ENCODE peak calls at places on chromosomes 7 and 10, in six cellular contexts. X, V, T, O, F and P are unnamed samples.
A peak's percentile ranks its signal among the peaks of the same experiment; 100 is the strongest.

GRCh38 chr7:157022681-157023588 is 12.5 kb upstream of the MNX1 start:
- DNase-seq in X (no peak), V (no peak), T (no peak), O (no peak), F (peak; percentile 37), P (no peak)

GRCh38 chr10:26430641-26431163 is 7.4 kb upstream of the APBB1IP start:
- DNase-seq in X (no peak), V (no peak), T (no peak), O (no peak), F (no peak), P (no peak)

GRCh38 chr10:90286406-90286805 is 571.4 kb downstream of the HTR7 start:
- DNase-seq in X (no peak), V (no peak), T (no peak), O (no peak), F (no peak), P (no peak)

GRCh38 chr10:52771534-52772455 is 789 bp downstream of the MBL2 start:
- DNase-seq in X (no peak), V (no peak), T (no peak), O (no peak), F (no peak), P (peak; percentile 25)

GRCh38 chr10:75099952-75100763 is 11.3 kb upstream of the SAMD8 start:
- DNase-seq in X (peak; percentile 71), V (peak; percentile 83), T (no peak), O (peak; percentile 70), F (peak; percentile 82), P (peak; percentile 37)

GRCh38 chr7:26704036-26704435 is 160.4 kb downstream of the SKAP2 start:
- DNase-seq in X (no peak), V (no peak), T (no peak), O (no peak), F (no peak), P (no peak)

GRCh38 chr10:93703066-93703465 is 674 bp upstream of the FRA10AC1 start:
- DNase-seq in X (peak; percentile 29), V (no peak), T (no peak), O (no peak), F (no peak), P (peak; percentile 5)

GRCh38 chr10:117441812-117442443 is 66.7 kb upstream of the PDZD8 start:
- DNase-seq in X (peak; percentile 72), V (no peak), T (no peak), O (no peak), F (peak; percentile 77), P (peak; percentile 92)

GRCh38 chr10:49585387-49585786 is 24.7 kb upstream of the SLC18A3 start:
- DNase-seq in X (peak; percentile 65), V (no peak), T (no peak), O (no peak), F (no peak), P (peak; percentile 41)

GRCh38 chr10:43048301-43049051 is 28.4 kb upstream of the RET start:
- DNase-seq in X (peak; percentile 36), V (no peak), T (no peak), O (no peak), F (peak; percentile 40), P (no peak)

GRCh38 chr7:75727881-75728592 is 10.7 kb downstream of the HIP1 start:
- DNase-seq in X (no peak), V (no peak), T (no peak), O (no peak), F (peak; percentile 74), P (peak; percentile 79)

GRCh38 chr10:3782456-3783312 is 2.3 kb downstream of the KLF6 start:
- DNase-seq in X (peak; percentile 94), V (peak; percentile 43), T (peak; percentile 19), O (peak; percentile 69), F (peak; percentile 84), P (peak; percentile 82)

GRCh38 chr10:116684781-116685180 is 57.6 kb downstream of the HSPA12A start:
- DNase-seq in X (no peak), V (no peak), T (no peak), O (no peak), F (no peak), P (no peak)

GRCh38 chr10:598415-599170 is 90.9 kb downstream of the DIP2C start:
- DNase-seq in X (peak; percentile 78), V (no peak), T (no peak), O (no peak), F (peak; percentile 58), P (no peak)

GRCh38 chr7:153400735-153401593 is 641.4 kb downstream of the ACTR3B start:
- DNase-seq in X (no peak), V (no peak), T (no peak), O (no peak), F (no peak), P (no peak)
- H3K4me3 ChIP-seq in X (no peak overlapping the region), V (no peak overlapping the region), T (no peak overlapping the region), O (no peak overlapping the region), F (no peak overlapping the region), P (no peak overlapping the region)

GRCh38 chr7:31203551-31203950 is 137.0 kb downstream of the NEUROD6 start:
- DNase-seq in X (no peak), V (no peak), T (no peak), O (no peak), F (no peak), P (no peak)
- H3K4me3 ChIP-seq in X (no peak overlapping the region), V (no peak overlapping the region), T (no peak overlapping the region), O (no peak overlapping the region), F (no peak overlapping the region), P (no peak overlapping the region)

GRCh38 chr7:150381096-150381495 is 2.0 kb downstream of the ZNF775 start:
- DNase-seq in X (no peak), V (no peak), T (no peak), O (no peak), F (no peak), P (no peak)

GRCh38 chr7:150381785-150382122 is 2.6 kb downstream of the ZNF775 start:
- DNase-seq in X (no peak), V (no peak), T (no peak), O (no peak), F (no peak), P (no peak)

GRCh38 chr7:150379590-150380379 is 655 bp downstream of the ZNF775 start:
- DNase-seq in X (peak; percentile 21), V (no peak), T (no peak), O (no peak), F (no peak), P (no peak)

GRCh38 chr7:150378853-150379589 is at the start of gene ZNF775:
- DNase-seq in X (peak; percentile 92), V (peak; percentile 98), T (peak; percentile 78), O (peak; percentile 92), F (peak; percentile 98), P (peak; percentile 74)

GRCh38 chr7:150380463-150380862 is 1.3 kb downstream of the ZNF775 start:
- DNase-seq in X (no peak), V (no peak), T (no peak), O (no peak), F (no peak), P (no peak)
- H3K4me3 ChIP-seq in X (peak overlapping the region; percentile 84), V (peak overlapping the region; percentile 84), T (peak overlapping the region; percentile 96), O (no peak overlapping the region), F (no peak overlapping the region), P (no peak overlapping the region)

DNA sequence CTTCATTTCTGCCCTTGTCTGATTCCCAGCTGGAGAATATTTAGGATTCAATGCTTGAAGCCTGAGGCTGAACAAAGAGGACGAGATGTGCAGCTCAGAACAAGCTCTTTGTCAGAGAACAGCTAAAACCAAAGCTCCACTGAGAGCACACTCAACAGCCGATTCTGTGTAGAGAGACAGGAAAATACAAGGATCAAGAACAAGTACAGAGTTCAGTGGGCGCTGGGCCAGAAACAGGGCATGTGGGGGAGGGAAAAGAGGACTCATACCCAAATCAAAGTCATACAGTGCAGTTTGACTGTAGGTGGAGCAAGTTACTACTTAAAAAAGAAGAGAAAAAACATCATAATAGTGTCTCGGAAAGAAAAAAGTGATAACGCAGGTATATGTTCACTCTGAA is at the start of gene AGMO:
- DNase-seq in X (peak; percentile 88), V (peak; percentile 14), T (no peak), O (no peak), F (peak; percentile 80), P (peak; percentile 63)
- H3K4me3 ChIP-seq in X (peak within 1 kb of the TSS; percentile 51), V (no peak within 1 kb of the TSS), T (peak within 1 kb of the TSS; percentile 41), O (no peak within 1 kb of the TSS), F (peak within 1 kb of the TSS; percentile 33), P (no peak within 1 kb of the TSS)

DNA sequence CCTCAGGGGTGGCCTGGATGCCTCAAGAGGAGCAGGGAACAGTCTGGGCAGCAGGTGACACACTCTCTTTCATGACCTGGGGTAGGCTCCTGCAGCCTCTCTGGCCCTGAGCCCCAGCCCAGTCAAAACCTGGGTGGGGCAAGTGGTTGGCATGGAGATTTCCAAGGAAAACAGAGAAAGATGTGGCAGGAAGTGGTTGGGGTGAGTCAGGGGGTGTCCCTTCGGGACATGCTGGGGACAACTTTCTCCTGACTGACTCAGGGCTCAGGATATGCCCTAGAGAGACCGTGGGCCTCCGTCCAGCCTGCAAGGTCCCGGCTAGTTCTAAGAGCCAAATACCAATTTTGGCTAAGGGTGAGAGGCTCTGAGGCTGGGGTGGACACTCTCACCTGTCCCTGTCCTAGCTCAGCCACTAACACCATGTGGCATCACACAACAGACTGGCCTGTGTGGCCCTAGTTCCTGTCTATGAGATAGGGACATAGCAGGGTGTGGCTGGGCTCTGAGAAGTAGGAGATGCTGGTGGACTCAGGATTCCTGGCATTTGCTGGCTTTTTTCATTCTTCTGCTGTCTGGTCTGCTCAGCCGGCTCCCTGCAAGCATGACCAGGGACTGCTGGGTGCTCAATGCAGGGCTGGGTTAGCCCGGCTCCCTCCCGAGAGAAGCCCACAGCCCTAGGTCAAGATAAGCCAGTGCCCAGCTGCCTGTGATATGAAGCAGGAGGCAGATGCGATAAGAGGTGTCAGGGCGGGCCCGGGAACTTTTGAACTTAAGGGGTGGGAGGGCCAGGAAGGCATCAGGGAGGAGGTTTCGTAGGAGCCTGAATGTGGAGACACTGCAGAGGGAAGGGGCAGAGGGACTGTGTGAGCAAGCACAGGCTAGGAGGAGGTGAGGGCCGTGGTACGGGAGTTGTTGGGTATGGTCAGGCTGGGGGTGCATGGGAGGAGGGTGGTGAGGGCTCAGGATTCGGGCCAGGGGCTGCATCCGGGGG is 3.3 kb downstream of the AQP1 start:
- DNase-seq in X (peak; percentile 81), V (peak; percentile 81), T (no peak), O (no peak), F (peak; percentile 95), P (peak; percentile 19)
- H3K4me3 ChIP-seq in X (no peak overlapping the region), V (no peak overlapping the region), T (peak overlapping the region; percentile 62), O (no peak overlapping the region), F (peak overlapping the region; percentile 59), P (no peak overlapping the region)

GRCh38 chr10:60006046-60006445 is 99.7 kb upstream of the CCDC6 start:
- DNase-seq in X (peak; percentile 14), V (no peak), T (no peak), O (no peak), F (no peak), P (no peak)
- H3K4me3 ChIP-seq in X (no peak overlapping the region), V (no peak overlapping the region), T (no peak overlapping the region), O (no peak overlapping the region), F (no peak overlapping the region), P (no peak overlapping the region)

DNA sequence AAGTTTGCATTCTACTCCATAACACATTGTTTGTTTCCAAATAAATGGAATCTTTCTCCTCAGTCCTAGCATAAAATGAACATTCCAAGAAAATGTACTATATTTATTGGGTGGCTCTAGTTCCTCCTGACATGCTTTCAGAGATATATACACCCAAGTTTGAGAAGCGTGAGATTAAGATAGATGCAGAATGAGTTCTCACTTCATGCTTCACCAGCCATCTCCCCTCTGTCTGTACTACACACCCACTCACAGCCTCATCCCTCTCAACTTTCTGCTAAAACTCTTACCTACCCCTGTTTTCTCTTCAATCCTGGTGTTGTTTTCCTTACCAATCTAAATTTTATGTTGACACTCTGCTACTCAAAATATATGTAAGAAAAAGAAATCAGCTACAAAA is 20.0 kb upstream of the ADD3 start:
- DNase-seq in X (no peak), V (no peak), T (no peak), O (no peak), F (no peak), P (no peak)
- H3K4me3 ChIP-seq in X (no peak overlapping the region), V (no peak overlapping the region), T (no peak overlapping the region), O (no peak overlapping the region), F (no peak overlapping the region), P (no peak overlapping the region)